ENCODE peak calls at places on chromosome 12, in nine cellular contexts. O is left ventricle myocardium inferior; S is glomerular endothelial cell; I is cerebellum; Y is dorsolateral prefrontal cortex; B is NCI-H460; K is KG1; Q is central memory CD8-positive, alpha-beta T cell; C is fibroblast of the conjunctiva. U is an unnamed sample.

GRCh38 chr12:53744130-53744441 is 7.7 kb downstream of the CISTR start:
- DNase-seq in C (no peak), Y (no peak), I (no peak), K (no peak), O (no peak), S (no peak), Q (no peak), B (no peak), U (no peak)

GRCh38 chr12:127035011-127035879 is 1231.7 kb upstream of the TMEM132C start:
- DNase-seq in B (no peak), S (no peak), C (no peak), Q (no peak), K (no peak), O (no peak), I (no peak), Y (no peak), U (peak; percentile 26)

GRCh38 chr12:114661245-114661644 is 22.7 kb downstream of the TBX3 start:
- DNase-seq in B (no peak), K (no peak), I (no peak), Q (no peak), O (no peak), C (no peak), Y (no peak), S (no peak), U (no peak)

GRCh38 chr12:132285991-132286681 is 43.3 kb downstream of the GALNT9 start:
- DNase-seq in Y (no peak), I (peak; percentile 58), B (peak; percentile 54), K (no peak), C (peak; percentile 36), S (no peak), Q (no peak), O (peak; percentile 56), U (no peak)

GRCh38 chr12:54378791-54379400 is 5.6 kb downstream of the ZNF385A start:
- DNase-seq in K (no peak), Y (no peak), O (peak; percentile 81), S (no peak), B (peak; percentile 64), C (no peak), Q (no peak), I (peak; percentile 83), U (no peak)

GRCh38 chr12:66638666-66639065 is 40.2 kb downstream of the GRIP1 start:
- DNase-seq in B (no peak), K (no peak), Y (no peak), O (no peak), S (no peak), C (no peak), Q (no peak), I (no peak), U (no peak)

GRCh38 chr12:26938660-26939185 is 453 bp downstream of the FGFR1OP2 start:
- DNase-seq in B (no peak), Q (no peak), I (no peak), O (no peak), C (no peak), Y (no peak), S (no peak), K (no peak), U (no peak)

GRCh38 chr12:89861086-89861485 is 152.4 kb upstream of the ATP2B1 start:
- DNase-seq in I (no peak), O (no peak), S (no peak), C (no peak), K (no peak), Y (no peak), B (no peak), Q (no peak), U (no peak)

GRCh38 chr12:130633771-130634170 is 82.3 kb downstream of the RIMBP2 start:
- DNase-seq in Q (no peak), I (peak; percentile 14), S (no peak), O (no peak), K (no peak), C (no peak), B (no peak), Y (peak; percentile 73), U (no peak)

GRCh38 chr12:121214171-121214777 is 4.3 kb downstream of the P2RX4 start:
- DNase-seq in Q (no peak), Y (no peak), B (no peak), C (peak; percentile 45), I (no peak), O (no peak), K (no peak), S (no peak), U (no peak)

GRCh38 chr12:13505224-13505623 is 308.7 kb downstream of the EMP1 start:
- DNase-seq in K (no peak), S (no peak), B (no peak), C (no peak), Q (no peak), Y (no peak), O (no peak), I (no peak), U (no peak)

GRCh38 chr12:22164101-22164500 is 118.1 kb downstream of the CMAS start:
- DNase-seq in Q (no peak), Y (no peak), I (no peak), K (no peak), O (no peak), S (no peak), B (no peak), C (no peak), U (no peak)

GRCh38 chr12:50924439-50925341 is 27.7 kb upstream of the HIGD1C start:
- DNase-seq in Y (peak; percentile 86), O (peak; percentile 90), C (peak; percentile 96), S (peak; percentile 82), I (peak; percentile 83), B (no peak), K (peak; percentile 92), Q (no peak), U (peak; percentile 49)

GRCh38 chr12:92132282-92132681 is 13.4 kb downstream of the BTG1 start:
- DNase-seq in S (no peak), O (no peak), Y (no peak), B (no peak), K (no peak), C (no peak), I (no peak), Q (no peak), U (no peak)

GRCh38 chr12:30631710-30632109 is 64.0 kb downstream of the IPO8 start:
- DNase-seq in Y (no peak), O (peak; percentile 16), Q (no peak), K (no peak), I (no peak), C (no peak), S (no peak), B (no peak), U (no peak)

GRCh38 chr12:21566223-21566906 is 38.3 kb downstream of the GYS2 start:
- DNase-seq in Q (no peak), O (no peak), S (no peak), Y (no peak), I (no peak), K (no peak), B (no peak), C (no peak), U (no peak)

GRCh38 chr12:44465139-44465538 is 411.0 kb downstream of the NELL2 start:
- DNase-seq in I (no peak), Q (no peak), C (no peak), S (no peak), K (no peak), B (no peak), Y (no peak), O (no peak), U (no peak)

GRCh38 chr12:67415473-67415872 is 146.3 kb downstream of the CAND1 start:
- DNase-seq in Q (no peak), Y (no peak), K (no peak), C (peak; percentile 6), B (peak; percentile 20), I (peak; percentile 6), O (no peak), S (no peak), U (peak; percentile 38)

GRCh38 chr12:77324763-77325468 is 259.5 kb upstream of the E2F7 start:
- DNase-seq in Q (no peak), K (no peak), S (no peak), I (peak; percentile 70), O (peak; percentile 76), B (peak; percentile 68), C (peak; percentile 20), Y (peak; percentile 63), U (no peak)

GRCh38 chr12:1013618-1014489 is 22.8 kb downstream of the ERC1 start:
- DNase-seq in Y (no peak), C (peak; percentile 69), B (peak; percentile 76), O (no peak), K (no peak), S (no peak), I (no peak), Q (no peak), U (no peak)

GRCh38 chr12:113698505-113698858 is 226.8 kb upstream of the LHX5 start:
- DNase-seq in Y (no peak), S (no peak), I (no peak), K (no peak), Q (no peak), B (no peak), O (no peak), C (no peak), U (no peak)